ENCODE peak calls at places on chromosome 6, in ten cellular contexts. G, K, P, Z, R, V, X, Y, B and J are unnamed samples.

GRCh38 chr6:393391-394221 is 2.1 kb downstream of the IRF4 start:
- DNase-seq in G (no peak), K (no peak), P (no peak), Z (no peak), R (peak; percentile 17), V (no peak), X (no peak), Y (no peak), B (no peak), J (peak; percentile 16)

GRCh38 chr6:18121580-18122127 is 823 bp downstream of the NHLRC1 start:
- DNase-seq in G (no peak), K (no peak), P (no peak), Z (no peak), R (no peak), V (no peak), X (no peak), Y (no peak), B (no peak), J (no peak)

GRCh38 chr6:43989556-43990248 is 137.6 kb downstream of the MRPL14 start:
- DNase-seq in G (no peak), K (no peak), P (no peak), Z (peak; percentile 37), R (no peak), V (no peak), X (no peak), Y (no peak), B (no peak), J (no peak)

GRCh38 chr6:140052757-140053729 is 678.6 kb upstream of the CITED2 start:
- DNase-seq in G (no peak), K (no peak), P (no peak), Z (no peak), R (no peak), V (peak; percentile 30), X (no peak), Y (no peak), B (no peak), J (no peak)

GRCh38 chr6:74626288-74626687 is 579.6 kb downstream of the COL12A1 start:
- DNase-seq in G (no peak), K (no peak), P (no peak), Z (no peak), R (no peak), V (no peak), X (no peak), Y (no peak), B (no peak), J (no peak)

GRCh38 chr6:116265081-116265829 is 11.4 kb upstream of the TSPYL4 start:
- DNase-seq in G (no peak), K (no peak), P (no peak), Z (no peak), R (no peak), V (no peak), X (peak; percentile 8), Y (no peak), B (peak; percentile 8), J (no peak)

GRCh38 chr6:75666590-75666989 is 64.9 kb downstream of the SENP6 start:
- DNase-seq in G (no peak), K (no peak), P (no peak), Z (no peak), R (no peak), V (no peak), X (no peak), Y (no peak), B (no peak), J (no peak)

GRCh38 chr6:12479451-12479850 is 189.3 kb downstream of the EDN1 start:
- DNase-seq in G (no peak), K (no peak), P (no peak), Z (no peak), R (no peak), V (no peak), X (no peak), Y (no peak), B (no peak), J (no peak)

GRCh38 chr6:92967352-92967751 is 452.0 kb downstream of the EPHA7 start:
- DNase-seq in G (no peak), K (no peak), P (no peak), Z (no peak), R (no peak), V (no peak), X (no peak), Y (no peak), B (no peak), J (no peak)

GRCh38 chr6:128249429-128249828 is 271.0 kb downstream of the PTPRK start:
- DNase-seq in G (no peak), K (no peak), P (no peak), Z (no peak), R (no peak), V (no peak), X (no peak), Y (no peak), B (no peak), J (no peak)

GRCh38 chr6:113854531-113855499 is 2.3 kb upstream of the MARCKS start:
- DNase-seq in G (peak; percentile 70), K (no peak), P (no peak), Z (peak; percentile 16), R (peak; percentile 2), V (peak; percentile 92), X (peak; percentile 77), Y (peak; percentile 38), B (peak; percentile 87), J (no peak)

GRCh38 chr6:36319436-36319762 is 17.3 kb downstream of the BNIP5 start:
- DNase-seq in G (no peak), K (no peak), P (no peak), Z (peak; percentile 99), R (no peak), V (peak; percentile 44), X (no peak), Y (no peak), B (no peak), J (no peak)

GRCh38 chr6:33817520-33817919 is 13.7 kb upstream of the MLN start:
- DNase-seq in G (no peak), K (no peak), P (no peak), Z (no peak), R (no peak), V (no peak), X (no peak), Y (no peak), B (no peak), J (no peak)

GRCh38 chr6:25302677-25303128 is 23.5 kb downstream of the CARMIL1 start:
- DNase-seq in G (no peak), K (peak; percentile 32), P (no peak), Z (peak; percentile 94), R (no peak), V (peak; percentile 58), X (no peak), Y (no peak), B (no peak), J (no peak)

GRCh38 chr6:27894839-27895762 is 17.1 kb downstream of the OR2B2 start:
- DNase-seq in G (peak; percentile 55), K (peak; percentile 71), P (peak; percentile 49), Z (peak; percentile 81), R (peak; percentile 79), V (peak; percentile 89), X (peak; percentile 61), Y (peak; percentile 73), B (peak; percentile 47), J (peak; percentile 77)

GRCh38 chr6:131212928-131213327 is 77.7 kb downstream of the AKAP7 start:
- DNase-seq in G (no peak), K (no peak), P (no peak), Z (no peak), R (no peak), V (no peak), X (no peak), Y (no peak), B (no peak), J (no peak)

GRCh38 chr6:158958504-158959386 is 41.3 kb downstream of the RSPH3 start:
- DNase-seq in G (no peak), K (no peak), P (no peak), Z (no peak), R (peak; percentile 26), V (no peak), X (no peak), Y (peak; percentile 22), B (no peak), J (peak; percentile 3)

GRCh38 chr6:7866531-7866930 is 44.1 kb downstream of the TXNDC5 start:
- DNase-seq in G (no peak), K (no peak), P (no peak), Z (no peak), R (no peak), V (no peak), X (no peak), Y (no peak), B (no peak), J (no peak)

GRCh38 chr6:98039876-98040605 is 757.0 kb upstream of the MMS22L start:
- DNase-seq in G (no peak), K (no peak), P (no peak), Z (no peak), R (no peak), V (peak; percentile 15), X (no peak), Y (no peak), B (no peak), J (no peak)

GRCh38 chr6:170554086-170554887 is at the start of gene TBP:
- DNase-seq in G (peak; percentile 99), K (peak; percentile 92), P (peak; percentile 94), Z (peak; percentile 87), R (peak; percentile 97), V (peak; percentile 98), X (peak; percentile 96), Y (peak; percentile 99), B (peak; percentile 94), J (peak; percentile 97)

GRCh38 chr6:13355969-13356368 is 27.6 kb upstream of the TBC1D7 start:
- DNase-seq in G (no peak), K (no peak), P (no peak), Z (no peak), R (peak; percentile 57), V (no peak), X (no peak), Y (peak; percentile 66), B (no peak), J (peak; percentile 40)

GRCh38 chr6:105015482-105015881 is 58.6 kb downstream of the LIN28B start:
- DNase-seq in G (no peak), K (peak; percentile 46), P (no peak), Z (no peak), R (no peak), V (no peak), X (no peak), Y (no peak), B (no peak), J (no peak)

GRCh38 chr6:70819715-70820114 is 137.1 kb downstream of the B3GAT2 start:
- DNase-seq in G (no peak), K (no peak), P (no peak), Z (no peak), R (no peak), V (no peak), X (no peak), Y (no peak), B (no peak), J (no peak)

GRCh38 chr6:41278699-41279405 is 7.6 kb downstream of the TREM1 start:
- DNase-seq in G (no peak), K (peak; percentile 11), P (peak; percentile 42), Z (peak; percentile 95), R (peak; percentile 60), V (peak; percentile 89), X (peak; percentile 20), Y (peak; percentile 53), B (no peak), J (peak; percentile 63)

GRCh38 chr6:169144356-169144755 is 109.3 kb downstream of the THBS2 start:
- DNase-seq in G (no peak), K (no peak), P (no peak), Z (no peak), R (no peak), V (no peak), X (no peak), Y (no peak), B (no peak), J (no peak)

GRCh38 chr6:29924731-29925130 is 17.6 kb upstream of the HLA-A start:
- DNase-seq in G (no peak), K (no peak), P (no peak), Z (no peak), R (no peak), V (no peak), X (no peak), Y (no peak), B (no peak), J (no peak)

GRCh38 chr6:170286246-170286933 is 4.5 kb downstream of the DLL1 start:
- DNase-seq in G (peak; percentile 67), K (no peak), P (no peak), Z (no peak), R (no peak), V (peak; percentile 66), X (peak; percentile 84), Y (no peak), B (peak; percentile 82), J (no peak)

GRCh38 chr6:85408039-85408438 is 41.8 kb upstream of the NT5E start:
- DNase-seq in G (no peak), K (no peak), P (no peak), Z (no peak), R (no peak), V (no peak), X (no peak), Y (no peak), B (no peak), J (no peak)